ENCODE peak calls at places on chromosomes 13 and 19, in six cellular contexts. A is stimulated activated CD8-positive, alpha-beta memory T cell treated with anti-CD3 and anti-CD28 coated beads, Interleukin-7, amount 100 ng/mL, for 48 hours; G is neuronal stem cell; O is lung; U is PC-9; S is left colon. K is an unnamed sample.

GRCh38 chr13:19181021-19181620 is 503 bp downstream of the TUBA3C start:
- DNase-seq in G (no peak), S (no peak), A (no peak), O (no peak), U (no peak), K (peak)

GRCh38 chr19:13146763-13147563 is 3.2 kb downstream of the STX10 start:
- DNase-seq in U (peak), S (no peak), O (peak), G (no peak), A (no peak), K (peak)

GRCh38 chr19:49591731-49592485 is 926 bp downstream of the PRR12 start:
- DNase-seq in O (peak), U (peak), G (no peak), S (peak), A (no peak), K (peak)

GRCh38 chr19:12133069-12133468 is 7.1 kb downstream of the ZNF20 start:
- DNase-seq in S (no peak), A (no peak), G (no peak), O (no peak), U (no peak), K (no peak)

GRCh38 chr19:41872775-41873647 is 4.1 kb upstream of the CD79A start:
- DNase-seq in A (no peak), G (no peak), U (peak), S (peak), O (peak), K (peak)

GRCh38 chr19:28023064-28023463 is 1189.9 kb downstream of the UQCRFS1 start:
- DNase-seq in G (no peak), A (no peak), S (no peak), O (no peak), U (no peak), K (no peak)

GRCh38 chr19:5914946-5915781 is 1.1 kb downstream of the CAPS start:
- DNase-seq in G (no peak), U (peak), O (no peak), A (no peak), S (peak), K (peak)

GRCh38 chr19:45764947-45765346 is 4.1 kb downstream of the SIX5 start:
- DNase-seq in O (no peak), G (no peak), A (no peak), U (no peak), S (no peak), K (no peak)

GRCh38 chr13:29923554-29924481 is 73.4 kb upstream of the UBL3 start:
- DNase-seq in U (peak), O (peak), G (no peak), A (peak), S (peak), K (peak)

GRCh38 chr13:100521912-100522490 is 66.6 kb downstream of the GGACT start:
- DNase-seq in G (no peak), O (no peak), U (no peak), S (no peak), A (no peak), K (no peak)

GRCh38 chr13:101736551-101736950 is 284.1 kb downstream of the ITGBL1 start:
- DNase-seq in O (no peak), G (no peak), U (peak), A (no peak), S (no peak), K (no peak)

GRCh38 chr13:43257765-43258164 is 234.4 kb downstream of the DNAJC15 start:
- DNase-seq in G (no peak), O (no peak), A (no peak), U (no peak), S (no peak), K (no peak)

GRCh38 chr13:113656831-113657671 is 947 bp downstream of the ATP4B start:
- DNase-seq in A (no peak), O (no peak), G (no peak), S (no peak), U (no peak), K (peak)

GRCh38 chr19:2326699-2327360 is 1.6 kb downstream of the LSM7 start:
- DNase-seq in A (no peak), G (no peak), O (no peak), S (no peak), U (no peak), K (no peak)

GRCh38 chr19:10565028-10565566 is 713 bp downstream of the KRI1 start:
- DNase-seq in O (no peak), U (no peak), A (no peak), G (peak), S (peak), K (peak)

GRCh38 chr19:12800344-12800732 is 1.3 kb downstream of the PRDX2 start:
- DNase-seq in G (no peak), U (no peak), A (no peak), S (no peak), O (no peak), K (no peak)

GRCh38 chr13:97328222-97328790 is 105.7 kb upstream of the RAP2A start:
- DNase-seq in G (peak), A (no peak), U (no peak), S (no peak), O (no peak), K (no peak)